ENCODE peak calls at places on chromosomes 2 and 18, in four cellular contexts. One of them, this sample, is unnamed.

GRCh38 chr2:120681181-120681580 is 54.5 kb upstream of the GLI2 start:
- DNase-seq in hepatic stellate cell: no peak
- DNase-seq in GM04504: no peak
- DNase-seq in erythroblast: no peak
- DNase-seq in this sample: no peak

GRCh38 chr18:5058768-5059539 is 138.1 kb downstream of the AKAIN1 start:
- DNase-seq in erythroblast: no peak
- DNase-seq in hepatic stellate cell: no peak
- DNase-seq in GM04504: no peak
- DNase-seq in this sample: no peak

GRCh38 chr2:69625078-69625788 is 18.3 kb downstream of the AAK1 start:
- DNase-seq in GM04504: no peak
- DNase-seq in hepatic stellate cell: no peak
- DNase-seq in erythroblast: peak; percentile 56
- DNase-seq in this sample: no peak

GRCh38 chr2:240303896-240304745 is 131.3 kb upstream of the GPC1 start:
- DNase-seq in hepatic stellate cell: no peak
- DNase-seq in erythroblast: no peak
- DNase-seq in GM04504: no peak
- DNase-seq in this sample: no peak

GRCh38 chr18:10965104-10965503 is 184.3 kb downstream of the PIEZO2 start:
- DNase-seq in hepatic stellate cell: no peak
- DNase-seq in GM04504: peak; percentile 13
- DNase-seq in erythroblast: no peak
- DNase-seq in this sample: no peak

GRCh38 chr18:62091487-62092120 is 95.3 kb downstream of the PIGN start:
- DNase-seq in erythroblast: no peak
- DNase-seq in GM04504: no peak
- DNase-seq in hepatic stellate cell: no peak
- DNase-seq in this sample: no peak

GRCh38 chr2:241851325-241852115 is 7.2 kb downstream of the PDCD1 start:
- DNase-seq in hepatic stellate cell: peak; percentile 6
- DNase-seq in erythroblast: no peak
- DNase-seq in GM04504: no peak
- DNase-seq in this sample: no peak

GRCh38 chr18:57416542-57416941 is 18.6 kb upstream of the ONECUT2 start:
- DNase-seq in erythroblast: no peak
- DNase-seq in GM04504: no peak
- DNase-seq in hepatic stellate cell: no peak
- DNase-seq in this sample: no peak

GRCh38 chr18:21177742-21178305 is 64.2 kb upstream of the GREB1L start:
- DNase-seq in GM04504: no peak
- DNase-seq in erythroblast: no peak
- DNase-seq in hepatic stellate cell: no peak
- DNase-seq in this sample: no peak

GRCh38 chr2:198054299-198054698 is 249.9 kb downstream of the PLCL1 start:
- DNase-seq in erythroblast: peak; percentile 27
- DNase-seq in hepatic stellate cell: peak; percentile 15
- DNase-seq in GM04504: peak; percentile 28
- DNase-seq in this sample: no peak

GRCh38 chr2:81266106-81266505 is 961.6 kb upstream of the LRRTM1 start:
- DNase-seq in erythroblast: no peak
- DNase-seq in GM04504: no peak
- DNase-seq in hepatic stellate cell: no peak
- DNase-seq in this sample: no peak

GRCh38 chr18:48676756-48677368 is 138.0 kb downstream of the CTIF start:
- DNase-seq in erythroblast: peak; percentile 58
- DNase-seq in GM04504: no peak
- DNase-seq in hepatic stellate cell: peak; percentile 64
- DNase-seq in this sample: no peak

GRCh38 chr18:79950440-79951341 is 762 bp downstream of the SLC66A2 start:
- DNase-seq in erythroblast: peak; percentile 81
- DNase-seq in hepatic stellate cell: peak; percentile 69
- DNase-seq in GM04504: no peak
- DNase-seq in this sample: no peak

GRCh38 chr2:40957508-40957907 is 505.6 kb upstream of the SLC8A1 start:
- DNase-seq in GM04504: no peak
- DNase-seq in hepatic stellate cell: no peak
- DNase-seq in erythroblast: no peak
- DNase-seq in this sample: no peak

GRCh38 chr2:119106301-119106897 is 52.2 kb downstream of the C1QL2 start:
- DNase-seq in GM04504: peak; percentile 6
- DNase-seq in hepatic stellate cell: no peak
- DNase-seq in erythroblast: peak; percentile 46
- DNase-seq in this sample: no peak

GRCh38 chr18:65768379-65768778 is 17.6 kb downstream of the CDH7 start:
- DNase-seq in GM04504: no peak
- DNase-seq in hepatic stellate cell: no peak
- DNase-seq in erythroblast: no peak
- DNase-seq in this sample: no peak

GRCh38 chr18:23205980-23206379 is 70.7 kb downstream of the CABLES1 start:
- DNase-seq in GM04504: no peak
- DNase-seq in hepatic stellate cell: no peak
- DNase-seq in erythroblast: no peak
- DNase-seq in this sample: no peak

GRCh38 chr2:152694161-152694661 is 23.1 kb downstream of the PRPF40A start:
- DNase-seq in GM04504: peak; percentile 4
- DNase-seq in hepatic stellate cell: peak; percentile 24
- DNase-seq in erythroblast: peak; percentile 12
- DNase-seq in this sample: no peak

GRCh38 chr2:165202230-165202629 is 1.6 kb downstream of the SCN3A start:
- DNase-seq in hepatic stellate cell: no peak
- DNase-seq in erythroblast: no peak
- DNase-seq in GM04504: no peak
- DNase-seq in this sample: no peak

GRCh38 chr2:212066546-212066945 is 472.1 kb downstream of the ERBB4 start:
- DNase-seq in erythroblast: no peak
- DNase-seq in GM04504: no peak
- DNase-seq in hepatic stellate cell: no peak
- DNase-seq in this sample: no peak

GRCh38 chr2:168354499-168354898 is 101.6 kb upstream of the CERS6 start:
- DNase-seq in GM04504: no peak
- DNase-seq in erythroblast: no peak
- DNase-seq in hepatic stellate cell: no peak
- DNase-seq in this sample: no peak

GRCh38 chr2:128593518-128594272 is 275.0 kb upstream of the HS6ST1 start:
- DNase-seq in erythroblast: no peak
- DNase-seq in GM04504: no peak
- DNase-seq in hepatic stellate cell: no peak
- DNase-seq in this sample: no peak

GRCh38 chr2:230757476-230757875 is 44.8 kb downstream of the CAB39 start:
- DNase-seq in erythroblast: no peak
- DNase-seq in GM04504: peak; percentile 57
- DNase-seq in hepatic stellate cell: peak; percentile 59
- DNase-seq in this sample: no peak

GRCh38 chr2:106030287-106031268 is 163.5 kb downstream of the UXS1 start:
- DNase-seq in hepatic stellate cell: peak; percentile 55
- DNase-seq in erythroblast: no peak
- DNase-seq in GM04504: peak; percentile 30
- DNase-seq in this sample: peak; percentile 54

GRCh38 chr2:160229591-160229990 is 29.5 kb upstream of the ITGB6 start:
- DNase-seq in GM04504: no peak
- DNase-seq in erythroblast: no peak
- DNase-seq in hepatic stellate cell: peak; percentile 26
- DNase-seq in this sample: no peak

GRCh38 chr2:119449526-119449925 is 17.9 kb downstream of the TMEM37 start:
- DNase-seq in erythroblast: no peak
- DNase-seq in GM04504: no peak
- DNase-seq in hepatic stellate cell: no peak
- DNase-seq in this sample: no peak